ENCODE peak calls at places on chromosome 22, in ten cellular contexts. K, M, C, I, D, S, T, F, W and E are unnamed samples.

GRCh38 chr22:35056486-35056885 is 9.5 kb upstream of the ISX start:
- DNase-seq in I (no peak), K (no peak), W (no peak), S (no peak), C (no peak), M (no peak), D (no peak), F (no peak), T (no peak), E (no peak)

GRCh38 chr22:37519268-37520195 is at the start of gene CARD10:
- DNase-seq in M (no peak), I (peak), W (no peak), D (peak), F (peak), S (peak), T (no peak), K (no peak), C (no peak), E (no peak)

GRCh38 chr22:23245045-23245798 is 64.9 kb downstream of the BCR start:
- DNase-seq in C (no peak), M (no peak), T (no peak), S (peak), D (no peak), K (no peak), I (no peak), F (no peak), W (peak), E (no peak)

GRCh38 chr22:21641417-21641794 is 696 bp upstream of the SDF2L1 start:
- DNase-seq in D (peak), I (peak), K (no peak), M (no peak), S (peak), C (no peak), T (peak), W (no peak), F (peak), E (no peak)

GRCh38 chr22:36562261-36562835 is 33.4 kb upstream of the EIF3D start:
- DNase-seq in C (no peak), S (peak), T (no peak), W (no peak), F (no peak), K (no peak), D (no peak), M (no peak), I (no peak), E (no peak)

GRCh38 chr22:42697542-42698013 is 23.1 kb downstream of the A4GALT start:
- DNase-seq in F (no peak), D (peak), S (peak), I (peak), T (no peak), K (no peak), C (no peak), M (peak), W (no peak), E (no peak)

GRCh38 chr22:28181332-28181731 is 262.3 kb upstream of the PITPNB start:
- DNase-seq in S (peak), M (no peak), K (no peak), T (no peak), C (no peak), F (peak), W (peak), D (no peak), I (no peak), E (no peak)

GRCh38 chr22:29049655-29050263 is 11.9 kb downstream of the C22orf31 start:
- DNase-seq in C (no peak), M (no peak), K (no peak), F (no peak), T (no peak), D (no peak), W (no peak), S (no peak), I (no peak), E (no peak)

GRCh38 chr22:19749876-19750275 is 10.7 kb upstream of the TBX1 start:
- DNase-seq in M (no peak), S (no peak), T (no peak), C (no peak), W (no peak), I (no peak), F (no peak), K (no peak), D (no peak), E (no peak)

GRCh38 chr22:38258895-38259294 is 13.9 kb downstream of the TMEM184B start:
- DNase-seq in C (no peak), I (no peak), M (no peak), S (no peak), K (no peak), D (no peak), W (no peak), F (no peak), T (no peak), E (no peak)

GRCh38 chr22:16601437-16602223 is 9.0 kb upstream of the CCT8L2 start:
- DNase-seq in M (no peak), K (no peak), W (no peak), T (no peak), D (no peak), S (no peak), C (no peak), I (no peak), F (no peak), E (no peak)

GRCh38 chr22:37887610-37888378 is 18.3 kb upstream of the MICALL1 start:
- DNase-seq in W (peak), D (no peak), I (no peak), C (no peak), M (no peak), F (no peak), S (peak), T (no peak), K (no peak), E (no peak)

GRCh38 chr22:42217752-42218280 is 52.6 kb downstream of the TCF20 start:
- DNase-seq in K (no peak), I (no peak), C (no peak), S (peak), M (no peak), D (no peak), T (no peak), W (no peak), F (no peak), E (no peak)

GRCh38 chr22:48651036-48651890 is 1176.4 kb downstream of the BRD1 start:
- DNase-seq in S (no peak), W (no peak), K (no peak), I (no peak), M (no peak), T (no peak), F (no peak), D (no peak), C (no peak), E (no peak)

GRCh38 chr22:26597026-26597425 is 7.1 kb upstream of the TPST2 start:
- DNase-seq in K (no peak), I (no peak), W (no peak), D (no peak), S (no peak), T (no peak), F (no peak), M (no peak), C (no peak), E (no peak)

GRCh38 chr22:29167032-29167911 is 38.4 kb upstream of the EMID1 start:
- DNase-seq in I (no peak), T (no peak), S (no peak), K (no peak), D (no peak), M (no peak), W (no peak), F (no peak), C (no peak), E (no peak)

GRCh38 chr22:30078320-30079311 is 1.6 kb upstream of the HORMAD2 start:
- DNase-seq in S (no peak), M (no peak), C (no peak), W (no peak), I (no peak), F (no peak), K (no peak), D (no peak), T (no peak), E (no peak)

GRCh38 chr22:29997516-29997915 is 82.7 kb upstream of the HORMAD2 start:
- DNase-seq in C (no peak), W (no peak), D (no peak), F (no peak), I (no peak), T (no peak), K (no peak), M (no peak), S (no peak), E (no peak)

GRCh38 chr22:38202437-38203089 is 769 bp downstream of the MAFF start:
- DNase-seq in M (no peak), K (peak), F (peak), C (peak), S (peak), T (peak), I (peak), D (no peak), W (peak), E (peak)